ENCODE peak calls at places on chromosomes 11 and 22, in four cellular contexts. Z is COR-L47, V is BJ, F is uterus. U is an unnamed sample.

GRCh38 chr11:124483422-124483821 is 37.9 kb upstream of the OR8B8 start:
- DNase-seq in Z (no peak), V (no peak), F (no peak), U (no peak)

GRCh38 chr11:106463796-106464201 is 386.3 kb downstream of the AASDHPPT start:
- DNase-seq in Z (no peak), V (no peak), F (no peak), U (no peak)

GRCh38 chr22:49019737-49020136 is 807.9 kb downstream of the BRD1 start:
- DNase-seq in Z (no peak), V (no peak), F (peak), U (no peak)

GRCh38 chr11:46391578-46392420 is at the start of gene CHRM4:
- DNase-seq in Z (peak), V (no peak), F (no peak), U (no peak)

GRCh38 chr22:27927608-27928007 is 8.6 kb upstream of the PITPNB start:
- DNase-seq in Z (no peak), V (no peak), F (no peak), U (no peak)

GRCh38 chr22:37618674-37619073 is 10.0 kb downstream of the GGA1 start:
- DNase-seq in Z (no peak), V (no peak), F (no peak), U (no peak)

GRCh38 chr11:86151188-86152005 is 82.5 kb upstream of the PICALM start:
- DNase-seq in Z (no peak), V (no peak), F (peak), U (no peak)

GRCh38 chr11:70082829-70083228 is 4.7 kb downstream of the ANO1 start:
- DNase-seq in Z (no peak), V (no peak), F (no peak), U (no peak)

GRCh38 chr11:69328231-69328630 is 34.3 kb downstream of the MYEOV start:
- DNase-seq in Z (no peak), V (no peak), F (no peak), U (no peak)

GRCh38 chr11:128814856-128815705 is 52.0 kb downstream of the KCNJ1 start:
- DNase-seq in Z (no peak), V (peak), F (peak), U (peak)

U was measured in iPS DF 19.7.